ENCODE peak calls at places on chromosomes 5 and 9, in four cellular contexts. X is Peyer's patch, V is AG09309, S is cardiac fibroblast. R is an unnamed sample.
A peak's percentile ranks its signal among the peaks of the same experiment; 100 is the strongest.

GRCh38 chr9:23258569-23258968 is 567.5 kb downstream of the ELAVL2 start:
- DNase-seq in X (no peak), S (no peak), V (no peak), R (no peak)

GRCh38 chr9:94586814-94587213 is 6.8 kb downstream of the FBP2 start:
- DNase-seq in V (peak; percentile 14), X (no peak), S (peak; percentile 45), R (no peak)

GRCh38 chr5:88680253-88681132 is 202.5 kb downstream of the MEF2C start:
- DNase-seq in V (no peak), S (peak; percentile 56), X (peak; percentile 81), R (no peak)

GRCh38 chr9:2023532-2023931 is 8.4 kb downstream of the SMARCA2 start:
- DNase-seq in X (no peak), V (no peak), S (no peak), R (no peak)

GRCh38 chr5:109656829-109657228 is 32.9 kb upstream of the MAN2A1 start:
- DNase-seq in X (no peak), V (peak; percentile 74), S (peak; percentile 80), R (peak; percentile 58)

GRCh38 chr5:139776856-139777255 is 18.8 kb upstream of the PSD2 start:
- DNase-seq in V (no peak), X (no peak), S (no peak), R (no peak)

GRCh38 chr5:152142845-152143469 is 218.3 kb upstream of the GLRA1 start:
- DNase-seq in V (peak; percentile 13), X (no peak), S (peak; percentile 75), R (peak; percentile 15)

GRCh38 chr5:89769975-89770374 is 639.6 kb downstream of the CETN3 start:
- DNase-seq in X (no peak), V (no peak), S (peak; percentile 14), R (peak; percentile 7)

GRCh38 chr5:8908055-8908683 is 637.7 kb downstream of the SEMA5A start:
- DNase-seq in S (peak; percentile 26), X (peak; percentile 55), V (no peak), R (no peak)

GRCh38 chr9:104868687-104869404 is 59.1 kb downstream of the ABCA1 start:
- DNase-seq in V (peak; percentile 46), X (no peak), S (peak; percentile 93), R (peak; percentile 80)

GRCh38 chr9:96052703-96053102 is 177.2 kb downstream of the ERCC6L2 start:
- DNase-seq in S (no peak), V (no peak), X (no peak), R (no peak)

GRCh38 chr5:116573279-116573616 is 1.4 kb downstream of the SEMA6A start:
- DNase-seq in X (peak; percentile 73), V (no peak), S (peak; percentile 10), R (no peak)

DNA sequence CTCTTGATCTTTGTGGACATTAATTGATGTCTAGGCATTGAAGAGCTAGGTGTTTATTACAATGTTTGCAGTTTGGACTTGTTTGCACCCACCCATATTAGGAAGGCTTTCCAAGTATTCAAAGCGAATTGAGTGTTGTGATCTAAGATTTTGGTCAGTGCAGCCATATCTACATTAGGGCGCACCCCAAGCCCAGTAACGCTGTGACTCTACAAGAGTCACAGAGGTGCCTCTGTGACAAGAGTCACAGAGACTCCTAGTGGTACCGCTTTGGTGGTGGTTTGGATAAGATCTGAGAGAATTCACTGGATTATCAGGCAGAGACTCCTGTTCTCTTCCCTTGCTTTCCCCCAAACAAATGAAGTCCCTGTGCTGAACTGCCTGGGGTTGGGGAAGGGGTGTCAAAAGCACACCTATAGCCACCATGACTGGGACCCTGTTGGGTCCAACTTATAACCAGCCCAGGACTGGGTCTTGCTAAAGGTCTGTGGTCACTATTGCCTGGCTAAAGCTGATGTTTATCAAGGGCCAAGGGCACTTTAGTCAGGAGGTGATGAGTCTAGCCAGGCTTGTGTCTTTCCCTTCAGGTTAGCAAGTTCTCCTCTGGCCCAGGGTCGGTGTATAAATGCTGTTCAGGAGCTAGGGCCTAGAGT is 114.1 kb upstream of the RIOK2 start:
- DNase-seq in S (peak; percentile 10), X (no peak), V (no peak), R (no peak)
- TF ChIP-seq CTCF in S (peak; percentile 46), X (no peak), V (no peak), R (peak; percentile 46)

DNA sequence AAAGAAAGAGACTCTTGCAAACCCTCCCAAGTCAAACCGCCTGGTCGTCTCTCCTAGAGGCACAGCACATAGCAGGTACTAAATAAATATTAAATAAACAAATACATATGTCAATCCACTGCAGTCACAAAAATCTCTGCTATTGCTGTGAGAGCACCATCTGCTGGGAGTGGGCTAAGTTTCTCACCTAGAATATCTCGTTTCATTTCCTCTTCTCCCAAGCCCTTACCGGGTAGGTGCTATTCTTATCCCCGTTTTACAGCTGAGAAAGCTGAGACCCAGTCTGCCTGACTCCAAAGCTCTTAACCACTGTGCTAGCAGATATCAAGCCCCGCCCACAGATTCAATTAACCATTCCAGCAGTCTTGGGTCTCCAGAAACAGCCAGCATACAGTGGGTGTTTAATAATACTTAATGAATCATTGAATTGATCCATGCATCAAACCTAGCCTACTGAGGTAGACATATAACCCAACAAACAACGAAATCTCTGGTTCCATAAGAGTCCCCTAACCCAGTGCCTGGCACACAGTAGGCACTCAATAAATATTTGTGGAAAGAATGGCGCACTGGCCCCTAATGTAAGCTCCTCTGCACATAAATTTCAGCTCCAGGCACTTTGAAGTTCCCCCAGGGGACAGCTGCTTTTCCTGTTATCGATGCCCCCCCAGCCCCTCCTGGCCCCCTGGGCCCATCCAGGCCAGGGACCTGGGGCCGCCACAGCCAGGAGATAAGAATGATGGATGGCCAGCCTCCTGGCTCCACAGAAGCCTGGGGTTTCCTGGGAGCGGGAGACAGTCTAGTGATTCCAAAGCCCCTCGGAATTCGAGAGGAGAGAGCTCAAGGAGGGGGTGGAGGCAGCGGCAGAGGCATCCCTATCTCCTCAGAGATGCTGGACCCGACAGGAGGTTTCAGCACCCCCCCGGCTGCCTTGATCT is 98.1 kb upstream of the HAND1 start:
- DNase-seq in S (no peak), X (no peak), V (no peak), R (no peak)
- TF ChIP-seq CTCF in S (no peak), X (no peak), V (peak; percentile 6), R (peak; percentile 28)

GRCh38 chr5:178223196-178223773 is 9.3 kb downstream of the PHYKPL start:
- DNase-seq in V (no peak), X (no peak), S (no peak), R (no peak)
- TF ChIP-seq CTCF in V (no peak), X (no peak), S (peak; percentile 7), R (no peak)

DNA sequence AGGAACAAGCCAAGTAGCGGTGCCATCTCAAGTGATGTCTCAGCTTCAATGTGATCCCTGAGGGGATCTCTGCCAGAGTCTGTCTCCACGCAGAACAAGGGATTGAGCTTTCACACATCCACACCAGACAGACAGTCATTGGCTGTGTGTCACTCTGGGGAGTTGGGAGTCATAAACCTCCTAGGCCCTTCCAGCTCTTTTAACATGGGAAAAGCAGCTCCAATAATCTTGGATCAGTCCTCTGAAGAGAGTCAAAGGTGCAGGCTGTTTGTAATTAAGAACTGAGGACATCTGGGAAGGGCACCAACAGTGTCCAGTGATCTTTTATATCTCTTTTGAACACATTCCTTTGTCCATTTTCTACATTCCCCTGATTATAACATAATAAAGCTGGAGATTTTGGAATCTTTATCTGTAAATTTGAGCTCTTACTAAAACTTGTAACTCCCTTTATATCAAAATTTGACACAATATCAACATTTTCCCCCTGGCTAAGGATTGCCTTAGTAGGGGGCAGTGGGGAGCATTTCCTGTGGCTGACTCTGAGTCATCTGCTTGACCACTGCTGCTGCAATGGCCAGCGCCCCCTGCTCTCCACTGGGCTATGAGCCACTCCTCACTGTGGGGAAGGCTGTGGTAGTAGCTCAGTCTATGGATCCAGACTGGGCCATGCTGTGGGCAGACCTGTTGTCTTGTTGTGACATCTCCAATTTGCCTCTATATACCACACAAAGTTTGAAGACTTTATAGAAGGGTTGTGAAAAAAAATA is 284.4 kb downstream of the OSTF1 start:
- DNase-seq in V (no peak), S (no peak), X (no peak), R (no peak)
- TF ChIP-seq CTCF in V (no peak), S (no peak), X (no peak), R (no peak)

GRCh38 chr5:142445266-142445665 is 120.4 kb upstream of the SPRY4 start:
- DNase-seq in V (no peak), X (no peak), S (no peak), R (no peak)
- TF ChIP-seq CTCF in V (no peak), X (no peak), S (no peak), R (no peak)

GRCh38 chr9:21077842-21078241 is at the start of gene IFNB1:
- DNase-seq in X (no peak), V (no peak), S (no peak), R (no peak)

GRCh38 chr9:21081451-21081850 is 3.7 kb upstream of the IFNB1 start:
- DNase-seq in S (no peak), X (no peak), V (no peak), R (no peak)

GRCh38 chr9:21080793-21081192 is 3.1 kb upstream of the IFNB1 start:
- DNase-seq in X (no peak), V (no peak), S (no peak), R (no peak)

GRCh38 chr9:21075484-21075883 is 2.3 kb downstream of the IFNB1 start:
- DNase-seq in X (no peak), V (no peak), S (no peak), R (no peak)

DNA sequence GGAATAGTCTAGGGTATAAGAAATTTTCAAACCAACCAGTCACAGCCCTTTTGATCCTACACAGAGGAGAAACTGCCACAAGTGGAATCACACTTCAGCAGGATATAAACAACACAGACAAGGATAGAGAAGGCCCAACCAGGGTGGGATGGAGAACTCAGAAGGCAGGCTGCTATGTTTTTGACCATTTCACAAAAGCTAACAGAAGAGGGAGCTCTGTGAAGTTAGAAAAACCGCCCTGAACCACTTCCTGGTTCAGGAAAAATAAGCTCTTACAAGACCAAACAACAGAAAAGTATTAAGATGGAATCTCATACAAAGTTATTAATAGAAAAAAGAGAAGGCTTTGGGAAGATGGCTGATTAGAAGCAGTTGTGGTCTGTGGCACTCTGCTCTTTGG is 960 bp upstream of the IFNB1 start:
- DNase-seq in S (no peak), V (no peak), X (no peak), R (no peak)
- TF ChIP-seq CTCF in S (no peak), V (no peak), X (no peak), R (no peak)

DNA sequence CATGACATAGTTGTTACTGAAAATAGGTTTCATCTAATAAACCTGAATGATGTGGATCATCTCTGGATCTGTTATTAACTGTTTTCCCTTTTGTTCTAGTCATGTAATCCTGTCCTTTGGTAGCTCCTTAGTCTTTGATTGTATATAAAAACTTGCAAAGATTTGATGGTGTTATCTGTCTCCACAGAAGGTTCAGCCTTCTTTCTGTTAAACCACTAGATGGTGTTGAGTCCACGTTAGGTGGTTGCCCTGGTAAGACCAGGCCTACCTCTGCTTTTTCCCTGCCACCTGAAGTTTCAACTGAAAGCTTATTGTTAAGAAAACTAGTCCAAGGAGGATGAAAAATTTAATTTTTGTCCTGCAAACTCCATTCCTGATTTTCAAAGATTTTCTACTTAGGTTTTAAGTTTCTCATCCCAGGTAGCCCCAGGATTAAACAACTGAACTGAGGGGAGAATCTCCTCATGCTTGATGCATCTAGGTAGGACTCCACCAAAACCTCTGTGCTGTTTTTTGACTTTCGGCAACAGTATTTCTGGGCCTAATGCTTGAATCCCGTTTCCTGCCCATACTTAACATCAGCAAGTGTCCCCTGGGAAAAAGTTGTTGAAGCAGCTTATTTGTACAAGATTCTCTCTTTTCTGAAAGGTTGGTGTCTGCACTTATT is 68.5 kb downstream of the RICTOR start:
- DNase-seq in X (no peak), S (peak; percentile 25), V (no peak), R (no peak)
- TF ChIP-seq CTCF in X (no peak), S (peak; percentile 31), V (peak; percentile 28), R (peak; percentile 57)

R was measured in retinal pigment epithelial cell.